ENCODE peak calls at places on chromosomes 4 and X, in four cellular contexts. Q is memory B cell; A is activated CD4-positive, CD25-positive, alpha-beta regulatory T cell treated with anti-CD3 and anti-CD28 coated beads, Interleukin-2, amount 50 U/mL, for 72 hours; O is breast epithelium. Z is an unnamed sample.

GRCh38 chrX:16205840-16206239 is 38.6 kb downstream of the MAGEB17 start:
- DNase-seq in Q (no peak), A (no peak), O (no peak), Z (no peak)

GRCh38 chr4:81572398-81572797 is 100.7 kb upstream of the RASGEF1B start:
- DNase-seq in Q (no peak), A (no peak), O (no peak), Z (no peak)

GRCh38 chr4:23567338-23567737 is 322.5 kb downstream of the PPARGC1A start:
- DNase-seq in Q (no peak), A (no peak), O (no peak), Z (no peak)

GRCh38 chr4:78876568-78877320 is 62.5 kb downstream of the PAQR3 start:
- DNase-seq in Q (no peak), A (no peak), O (no peak), Z (no peak)

GRCh38 chr4:108492816-108493595 is 127.4 kb upstream of the RPL34 start:
- DNase-seq in Q (no peak), A (no peak), O (no peak), Z (no peak)

GRCh38 chr4:92433272-92433758 is 129.5 kb downstream of the GRID2 start:
- DNase-seq in Q (no peak), A (no peak), O (no peak), Z (no peak)

GRCh38 chr4:153450545-153450917 is 15.6 kb upstream of the TMEM131L start:
- DNase-seq in Q (no peak), A (no peak), O (no peak), Z (no peak)

GRCh38 chr4:118973295-118973694 is 84.6 kb downstream of the SYNPO2 start:
- DNase-seq in Q (no peak), A (no peak), O (no peak), Z (no peak)

GRCh38 chr4:159498371-159499115 is 395.7 kb downstream of the RAPGEF2 start:
- DNase-seq in Q (no peak), A (no peak), O (no peak), Z (no peak)

GRCh38 chrX:9253211-9253610 is 211.6 kb upstream of the TBL1X start:
- DNase-seq in Q (no peak), A (no peak), O (no peak), Z (no peak)